ENCODE peak calls at places on chromosomes 16 and 17, in four cellular contexts. L, V, K and P are unnamed samples.

GRCh38 chr17:72884066-72884465 is 208.4 kb downstream of the SLC39A11 start:
- DNase-seq in L (no peak), V (no peak), K (no peak), P (no peak)

GRCh38 chr16:79212114-79212791 is 388.3 kb downstream of the MAF start:
- DNase-seq in L (no peak), V (no peak), K (no peak), P (no peak)

GRCh38 chr17:5781236-5781927 is 197.1 kb upstream of the NLRP1 start:
- DNase-seq in L (no peak), V (no peak), K (no peak), P (no peak)

GRCh38 chr16:88437367-88437964 is 15.6 kb upstream of the ZFPM1 start:
- DNase-seq in L (peak), V (peak), K (peak), P (peak)

GRCh38 chr16:11156401-11156800 is 99.6 kb downstream of the SOCS1 start:
- DNase-seq in L (no peak), V (no peak), K (no peak), P (no peak)

GRCh38 chr16:66660422-66661209 is 35.9 kb downstream of the CMTM4 start:
- DNase-seq in L (no peak), V (no peak), K (peak), P (no peak)

GRCh38 chr16:15484662-15485061 is 50.3 kb downstream of the BMERB1 start:
- DNase-seq in L (no peak), V (no peak), K (no peak), P (no peak)

GRCh38 chr16:67013238-67013822 is 15.6 kb upstream of the CBFB start:
- DNase-seq in L (no peak), V (no peak), K (no peak), P (no peak)

GRCh38 chr17:4307179-4307930 is 43.6 kb upstream of the ANKFY1 start:
- DNase-seq in L (no peak), V (no peak), K (no peak), P (no peak)

GRCh38 chr16:83878838-83879237 is 20.1 kb upstream of the MLYCD start:
- DNase-seq in L (no peak), V (no peak), K (no peak), P (no peak)

GRCh38 chr17:55601874-55602364 is 90.7 kb upstream of the SMIM36 start:
- DNase-seq in L (no peak), V (no peak), K (no peak), P (no peak)

GRCh38 chr17:16936536-16937310 is 35.2 kb downstream of the TNFRSF13B start:
- DNase-seq in L (no peak), V (no peak), K (peak), P (no peak)

GRCh38 chr16:66036162-66036561 is 330.3 kb upstream of the CDH5 start:
- DNase-seq in L (no peak), V (no peak), K (no peak), P (no peak)

GRCh38 chr17:9937164-9937835 is 32.2 kb upstream of the RCVRN start:
- DNase-seq in L (no peak), V (no peak), K (no peak), P (no peak)

GRCh38 chr16:23432176-23433128 is 20.5 kb downstream of the COG7 start:
- DNase-seq in L (no peak), V (no peak), K (no peak), P (no peak)
- TF ChIP-seq CTCF in L (peak), V (no peak), K (no peak), P (no peak)

DNA sequence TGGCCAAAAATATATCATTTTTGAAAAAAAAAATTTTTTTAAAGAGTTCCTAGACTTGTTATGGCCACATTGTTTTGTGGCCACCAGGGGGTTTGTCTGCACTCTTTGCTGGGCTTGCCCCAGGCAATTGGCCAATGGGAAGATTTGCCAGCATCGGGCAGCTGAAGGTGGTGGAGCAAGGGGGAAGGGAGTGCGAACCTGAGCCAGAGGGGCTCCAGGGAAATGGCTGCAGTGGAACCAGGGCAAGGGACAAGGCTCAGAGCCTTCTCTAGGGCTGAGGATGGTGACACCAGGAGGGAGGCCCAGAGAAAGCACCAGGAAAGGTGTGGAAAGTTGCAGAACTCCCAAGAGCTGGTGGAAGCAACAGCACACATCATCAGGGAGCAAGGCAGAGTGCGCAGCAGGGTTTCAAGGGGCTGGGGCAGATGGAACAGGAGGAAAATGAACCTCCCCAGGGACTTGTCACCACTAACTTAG is 15.5 kb upstream of the CMIP start:
- DNase-seq in L (peak), V (no peak), K (peak), P (no peak)
- TF ChIP-seq CTCF in L (peak), V (peak), K (peak), P (peak)

DNA sequence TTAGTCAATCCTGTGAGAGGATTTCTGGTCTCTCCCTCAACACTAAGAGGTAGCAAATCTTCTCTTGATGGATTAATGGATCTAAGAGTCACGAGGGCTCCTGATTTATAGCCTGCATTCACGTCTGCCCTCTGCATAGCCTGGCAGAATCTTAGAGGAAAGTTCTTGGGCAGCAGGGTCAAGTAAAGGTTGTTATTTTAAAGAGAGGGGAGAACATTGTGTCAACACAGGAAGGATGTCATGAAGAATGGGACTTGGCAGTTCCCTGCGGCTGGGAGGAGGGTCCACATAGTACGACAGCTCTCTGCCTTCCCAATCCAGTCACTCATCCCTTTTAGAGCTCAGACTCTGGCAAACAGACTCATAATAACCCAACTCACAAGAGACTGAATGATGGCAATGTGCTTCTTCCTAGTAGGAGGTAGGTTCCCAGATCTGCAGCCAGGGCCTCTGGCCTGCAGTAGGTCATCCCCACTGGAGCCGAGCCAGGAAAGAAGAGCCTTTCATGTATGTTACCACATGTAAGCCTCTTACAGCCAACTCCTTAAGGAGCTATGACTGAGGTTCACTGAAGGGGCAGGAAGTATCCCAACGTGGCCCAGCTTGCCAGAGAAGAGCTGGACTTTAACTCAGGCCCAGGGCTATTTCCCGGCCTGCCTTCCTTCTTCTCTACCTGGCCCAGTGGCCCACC is 25.4 kb upstream of the RPTOR start:
- DNase-seq in L (no peak), V (no peak), K (no peak), P (no peak)
- TF ChIP-seq CTCF in L (no peak), V (no peak), K (no peak), P (no peak)

GRCh38 chr17:57636274-57636673 is 108.8 kb downstream of the CCDC182 start:
- DNase-seq in L (no peak), V (no peak), K (no peak), P (no peak)
- TF ChIP-seq CTCF in L (no peak), V (no peak), K (no peak), P (no peak)

GRCh38 chr17:61492759-61493526 is 40.7 kb downstream of the TBX4 start:
- DNase-seq in L (no peak), V (no peak), K (no peak), P (no peak)
- TF ChIP-seq CTCF in L (no peak), V (no peak), K (no peak), P (no peak)